ENCODE peak calls at places on chromosome 18, in ten cellular contexts. J, G, D, K, L, V, C, Y, M and U are unnamed samples.

GRCh38 chr18:21074336-21075323 is 37.0 kb downstream of the ROCK1 start:
- DNase-seq in J (no peak), G (no peak), D (peak; percentile 18), K (no peak), L (peak; percentile 88), V (no peak), C (no peak), Y (no peak), M (no peak), U (no peak)

GRCh38 chr18:75124551-75124950 is 84.4 kb downstream of the PTGR3 start:
- DNase-seq in J (no peak), G (no peak), D (no peak), K (no peak), L (no peak), V (no peak), C (no peak), Y (no peak), M (no peak), U (no peak)

GRCh38 chr18:55489034-55489741 is 98.8 kb downstream of the TCF4 start:
- DNase-seq in J (no peak), G (no peak), D (no peak), K (peak; percentile 27), L (no peak), V (no peak), C (no peak), Y (no peak), M (peak; percentile 57), U (no peak)

GRCh38 chr18:21599585-21600525 is 649 bp downstream of the ESCO1 start:
- DNase-seq in J (peak; percentile 93), G (no peak), D (peak; percentile 79), K (peak; percentile 22), L (peak; percentile 45), V (peak; percentile 67), C (peak; percentile 78), Y (no peak), M (peak; percentile 3), U (peak; percentile 63)

GRCh38 chr18:49411928-49412327 is 48.5 kb downstream of the DYM start:
- DNase-seq in J (no peak), G (no peak), D (no peak), K (no peak), L (no peak), V (no peak), C (no peak), Y (no peak), M (no peak), U (no peak)

GRCh38 chr18:42882146-42882545 is 233.3 kb downstream of the RIT2 start:
- DNase-seq in J (no peak), G (no peak), D (no peak), K (no peak), L (no peak), V (no peak), C (no peak), Y (no peak), M (peak; percentile 4), U (no peak)

GRCh38 chr18:42351455-42351854 is 396.4 kb downstream of the PIK3C3 start:
- DNase-seq in J (no peak), G (no peak), D (peak; percentile 8), K (no peak), L (no peak), V (no peak), C (no peak), Y (no peak), M (no peak), U (no peak)

GRCh38 chr18:34370704-34371405 is 146.1 kb upstream of the NOL4 start:
- DNase-seq in J (no peak), G (no peak), D (no peak), K (no peak), L (peak; percentile 62), V (no peak), C (no peak), Y (no peak), M (no peak), U (no peak)

GRCh38 chr18:79789901-79790885 is 7.5 kb upstream of the KCNG2 start:
- DNase-seq in J (peak; percentile 68), G (no peak), D (no peak), K (no peak), L (no peak), V (no peak), C (no peak), Y (no peak), M (no peak), U (no peak)

GRCh38 chr18:44123743-44124142 is 556.9 kb upstream of the SETBP1 start:
- DNase-seq in J (no peak), G (no peak), D (no peak), K (no peak), L (peak; percentile 55), V (no peak), C (no peak), Y (no peak), M (peak; percentile 74), U (no peak)

GRCh38 chr18:34322365-34323289 is 97.9 kb upstream of the NOL4 start:
- DNase-seq in J (no peak), G (no peak), D (peak; percentile 89), K (no peak), L (peak; percentile 41), V (peak; percentile 78), C (peak; percentile 59), Y (no peak), M (peak; percentile 66), U (peak; percentile 46)

GRCh38 chr18:56200381-56200831 is 438.0 kb downstream of the TXNL1 start:
- DNase-seq in J (no peak), G (no peak), D (no peak), K (no peak), L (peak; percentile 64), V (no peak), C (no peak), Y (no peak), M (peak; percentile 76), U (no peak)

GRCh38 chr18:21393986-21394385 is 152.0 kb downstream of the GREB1L start:
- DNase-seq in J (no peak), G (no peak), D (no peak), K (no peak), L (no peak), V (no peak), C (no peak), Y (no peak), M (no peak), U (no peak)

GRCh38 chr18:44594779-44595467 is 85.8 kb upstream of the SETBP1 start:
- DNase-seq in J (no peak), G (no peak), D (peak; percentile 41), K (no peak), L (peak; percentile 71), V (no peak), C (no peak), Y (no peak), M (peak; percentile 86), U (no peak)

GRCh38 chr18:13513481-13513880 is 212.9 kb downstream of the FAM210A start:
- DNase-seq in J (no peak), G (no peak), D (no peak), K (no peak), L (no peak), V (no peak), C (no peak), Y (no peak), M (no peak), U (no peak)

GRCh38 chr18:46336278-46337205 is 232.4 kb downstream of the HAUS1 start:
- DNase-seq in J (no peak), G (no peak), D (no peak), K (no peak), L (no peak), V (no peak), C (no peak), Y (no peak), M (peak; percentile 10), U (no peak)

DNA sequence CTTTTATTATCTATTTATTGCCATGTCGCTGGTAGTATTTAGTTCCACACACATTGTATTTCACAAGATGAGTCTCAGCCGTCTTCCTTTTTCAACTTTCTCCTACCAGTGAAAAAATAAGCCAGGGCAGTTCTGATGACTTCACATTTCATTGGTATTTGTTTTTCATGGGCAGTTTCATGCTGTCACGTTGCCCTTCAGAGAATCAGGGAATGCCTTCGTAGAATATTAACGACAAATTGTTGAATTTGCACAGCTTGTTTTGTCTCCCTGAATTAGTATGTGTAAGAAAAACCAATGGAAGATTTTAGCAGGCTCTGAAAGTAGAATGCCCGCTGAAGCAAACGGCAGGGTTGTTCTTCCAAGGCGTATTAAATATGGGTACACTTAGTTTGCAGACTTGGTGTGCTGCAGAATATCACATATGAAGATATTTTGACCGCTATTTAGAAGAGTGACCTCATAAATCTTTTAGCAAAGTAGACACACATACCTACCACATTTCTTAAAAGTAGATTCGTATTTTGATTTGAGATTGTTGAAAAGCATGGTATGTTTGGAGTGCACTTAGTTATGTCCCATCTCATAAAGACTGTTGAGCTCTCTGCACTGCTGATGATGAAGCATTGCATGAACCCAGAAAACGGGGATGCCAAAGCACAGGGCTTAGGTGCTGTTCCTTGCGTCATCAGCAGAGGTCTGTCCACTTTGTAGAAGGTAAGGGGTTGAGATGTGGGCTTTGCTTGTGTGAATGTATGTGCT is 2.9 kb downstream of the NEDD4L start:
- DNase-seq in J (no peak), G (no peak), D (peak; percentile 31), K (no peak), L (peak; percentile 39), V (peak; percentile 19), C (no peak), Y (no peak), M (no peak), U (no peak)
- TF ChIP-seq CTCF in J (no peak), G (no peak), D (peak; percentile 33), K (no peak), L (peak; percentile 30), V (no peak), C (no peak), Y (no peak), M (no peak), U (no peak)

DNA sequence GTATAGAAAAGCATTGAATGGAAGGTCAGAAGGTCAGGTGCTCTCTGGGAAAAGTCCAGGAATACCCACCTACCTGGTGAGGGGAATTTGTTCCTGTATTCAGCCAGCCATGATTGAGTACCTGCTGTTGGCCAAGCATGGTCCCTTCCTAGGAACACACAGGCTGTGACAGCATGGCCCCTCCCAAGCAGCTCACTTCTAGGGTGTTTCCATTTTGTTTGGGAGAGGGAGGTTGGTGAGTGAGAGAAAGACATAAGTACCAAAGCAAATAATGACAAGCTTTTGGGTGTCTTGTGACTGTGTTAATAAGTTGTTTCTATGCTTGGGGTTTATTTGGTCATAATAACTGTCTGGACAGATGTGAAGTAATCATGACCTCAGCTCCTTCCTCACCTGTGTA is 46.3 kb downstream of the CABLES1 start:
- DNase-seq in J (no peak), G (no peak), D (no peak), K (no peak), L (no peak), V (no peak), C (no peak), Y (no peak), M (no peak), U (no peak)
- TF ChIP-seq CTCF in J (no peak), G (no peak), D (no peak), K (no peak), L (no peak), V (no peak), C (no peak), Y (no peak), M (no peak), U (no peak)

GRCh38 chr18:30613467-30613801 is 429.1 kb downstream of the DSC3 start:
- DNase-seq in J (no peak), G (no peak), D (no peak), K (no peak), L (no peak), V (no peak), C (no peak), Y (no peak), M (no peak), U (no peak)
- TF ChIP-seq CTCF in J (no peak), G (no peak), D (no peak), K (no peak), L (no peak), V (no peak), C (no peak), Y (no peak), M (no peak), U (no peak)

GRCh38 chr18:76380791-76381405 is 114.1 kb downstream of the ZNF516 start:
- DNase-seq in J (no peak), G (no peak), D (peak; percentile 88), K (peak; percentile 59), L (no peak), V (peak; percentile 84), C (no peak), Y (peak; percentile 27), M (no peak), U (no peak)
- TF ChIP-seq CTCF in J (no peak), G (no peak), D (peak; percentile 88), K (peak; percentile 35), L (peak; percentile 38), V (peak; percentile 80), C (no peak), Y (peak; percentile 30), M (peak; percentile 52), U (peak; percentile 63)